ENCODE peak calls at places on chromosomes 3 and 15, in ten cellular contexts. J, X, W, L, B, M, T, E, D and A are unnamed samples.

GRCh38 chr3:14177580-14178246 is 688 bp downstream of the XPC start:
- DNase-seq in X (no peak), M (no peak), J (peak; percentile 43), T (no peak), E (peak; percentile 20), D (no peak), W (no peak), B (no peak), L (no peak), A (no peak)

GRCh38 chr3:38314112-38314766 is 32.1 kb downstream of the SLC22A14 start:
- DNase-seq in X (no peak), W (no peak), M (no peak), E (no peak), B (no peak), J (no peak), T (no peak), L (no peak), D (no peak), A (no peak)

GRCh38 chr3:194760740-194761139 is 75.1 kb downstream of the FAM43A start:
- DNase-seq in M (no peak), D (no peak), J (no peak), E (peak; percentile 68), X (no peak), T (no peak), W (no peak), B (no peak), L (no peak), A (no peak)

GRCh38 chr3:9949115-9949514 is 3.1 kb downstream of the PRRT3 start:
- DNase-seq in T (no peak), E (no peak), M (no peak), D (no peak), X (no peak), W (no peak), B (no peak), L (no peak), J (no peak), A (no peak)

GRCh38 chr3:125440559-125440955 is 65.4 kb upstream of the ZNF148 start:
- DNase-seq in E (no peak), X (no peak), W (no peak), B (peak; percentile 6), J (no peak), T (no peak), D (peak; percentile 53), L (no peak), M (no peak), A (no peak)

GRCh38 chr15:67415186-67415585 is 105.7 kb upstream of the C15orf61 start:
- DNase-seq in T (no peak), X (no peak), J (no peak), B (no peak), M (no peak), D (no peak), W (no peak), L (no peak), E (no peak), A (no peak)

GRCh38 chr3:23811919-23812318 is 6.2 kb downstream of the UBE2E1 start:
- DNase-seq in W (no peak), E (no peak), B (no peak), L (no peak), M (no peak), D (no peak), J (no peak), X (no peak), T (no peak), A (no peak)

GRCh38 chr3:119497824-119498187 is 541 bp upstream of the TIMMDC1 start:
- DNase-seq in X (peak; percentile 33), W (no peak), J (no peak), T (no peak), E (peak; percentile 35), D (peak; percentile 52), L (no peak), B (peak; percentile 19), M (no peak), A (no peak)

GRCh38 chr15:23566070-23567050 is 886 bp downstream of the MKRN3 start:
- DNase-seq in X (no peak), M (no peak), D (no peak), W (no peak), B (peak; percentile 35), T (no peak), J (peak; percentile 70), L (no peak), E (peak; percentile 81), A (no peak)

DNA sequence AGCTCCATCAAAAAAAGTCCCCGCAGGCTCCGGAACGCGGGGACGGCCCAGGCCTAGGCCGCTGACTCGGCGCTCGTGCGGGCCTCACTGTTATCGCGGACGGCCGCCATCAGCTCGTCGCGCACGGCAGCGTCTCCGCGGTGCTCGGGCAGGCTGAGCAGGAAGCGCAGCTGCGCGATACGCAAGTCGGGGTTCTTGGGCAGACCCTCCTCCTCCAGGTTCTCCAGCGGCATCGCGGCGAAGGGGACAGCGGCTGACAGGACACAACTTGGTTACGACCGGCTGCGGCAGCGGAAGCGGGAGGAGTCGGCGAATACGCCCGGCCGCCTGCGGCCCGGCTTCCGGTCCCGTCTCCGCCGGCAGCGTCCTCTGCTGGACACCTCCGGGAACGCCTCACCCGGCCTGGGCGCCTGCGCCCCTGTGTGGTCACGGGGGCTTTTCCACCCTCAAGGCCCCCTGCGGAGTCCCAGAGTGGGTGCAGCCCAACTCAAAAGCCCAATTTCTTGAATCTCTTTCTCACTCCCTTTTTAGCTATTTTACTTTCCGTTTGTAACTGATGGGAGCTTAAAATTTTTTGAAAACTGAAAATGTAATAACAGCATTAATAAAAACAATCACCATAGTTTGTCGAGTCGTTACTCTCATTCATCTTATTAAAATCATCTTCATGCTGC is at the start of gene PSMD6:
- DNase-seq in T (peak; percentile 73), E (peak; percentile 89), J (peak; percentile 91), X (peak; percentile 86), D (peak; percentile 92), W (peak; percentile 71), B (peak; percentile 85), M (peak; percentile 95), L (peak; percentile 90), A (peak; percentile 92)
- TF ChIP-seq POLR2A in T (no peak), E (peak; percentile 68), J (no peak), X (peak; percentile 37), D (peak; percentile 88), W (peak; percentile 85), B (peak; percentile 59), M (no peak), L (no peak), A (peak; percentile 50)

DNA sequence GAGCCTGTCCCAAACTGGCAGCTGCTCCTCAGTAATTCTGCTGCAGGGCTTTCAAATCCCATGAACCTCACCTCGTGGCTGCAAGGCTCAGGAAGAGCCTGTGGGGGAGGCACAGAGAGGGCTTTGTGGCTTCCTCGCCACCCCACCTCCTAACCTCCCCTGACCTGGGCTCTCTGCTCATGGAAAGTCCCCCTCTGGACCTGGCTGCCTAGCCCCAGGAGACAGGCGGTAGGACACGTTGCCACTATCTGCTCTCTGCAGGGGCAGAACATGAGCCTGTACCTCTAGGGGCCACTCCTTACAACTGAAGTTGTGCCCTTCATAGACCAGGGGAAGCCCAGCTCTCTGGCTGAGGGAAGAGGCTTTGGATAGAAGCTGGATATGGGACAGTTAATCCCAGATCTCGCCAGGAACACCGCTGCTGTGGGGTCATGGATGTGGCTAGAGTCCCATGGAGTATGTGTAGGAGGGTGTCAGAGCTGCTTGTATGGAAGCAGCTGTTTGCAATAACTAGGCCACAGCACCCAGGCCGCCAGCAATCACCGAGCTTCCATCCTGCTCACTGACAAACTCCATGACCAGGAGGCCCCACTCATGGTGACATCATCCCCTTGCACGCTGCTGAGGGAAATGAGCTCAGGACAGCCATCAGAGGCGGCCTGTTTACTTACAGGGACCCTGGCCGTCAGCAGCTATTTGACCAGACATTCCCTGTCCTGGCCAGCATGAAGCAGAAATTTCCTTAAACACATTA is 34.0 kb upstream of the CILP start:
- DNase-seq in M (peak; percentile 76), W (no peak), L (peak; percentile 87), D (no peak), E (peak; percentile 65), B (no peak), J (peak; percentile 57), T (peak; percentile 26), X (no peak), A (no peak)
- TF ChIP-seq POLR2A in M (no peak), W (no peak), L (no peak), D (no peak), E (no peak), B (no peak), J (no peak), T (no peak), X (no peak), A (no peak)

GRCh38 chr3:197456271-197457091 is 99.3 kb downstream of the BDH1 start:
- DNase-seq in J (peak; percentile 93), B (peak; percentile 35), E (peak; percentile 67), D (no peak), M (peak; percentile 91), L (peak; percentile 81), T (peak; percentile 78), X (peak; percentile 90), W (peak; percentile 64), A (peak; percentile 94)
- TF ChIP-seq POLR2A in J (no peak), B (no peak), E (no peak), D (no peak), M (no peak), L (no peak), T (no peak), X (no peak), W (peak; percentile 39), A (peak; percentile 21)

GRCh38 chr15:75763137-75763611 is 50.5 kb upstream of the CSPG4 start:
- DNase-seq in W (no peak), E (no peak), X (no peak), D (no peak), T (no peak), L (no peak), B (no peak), M (no peak), J (no peak), A (peak; percentile 43)

GRCh38 chr15:75760689-75761435 is 48.2 kb upstream of the CSPG4 start:
- DNase-seq in W (no peak), M (no peak), J (no peak), D (no peak), L (no peak), T (no peak), X (no peak), E (no peak), B (no peak), A (no peak)

GRCh38 chr15:75753145-75753544 is 40.5 kb upstream of the CSPG4 start:
- DNase-seq in B (no peak), M (no peak), X (peak; percentile 10), T (no peak), D (no peak), E (no peak), J (no peak), L (no peak), W (no peak), A (peak; percentile 49)

GRCh38 chr15:75761446-75762356 is 49.1 kb upstream of the CSPG4 start:
- DNase-seq in B (no peak), W (no peak), X (no peak), M (no peak), J (no peak), D (no peak), L (no peak), T (no peak), E (no peak), A (no peak)

DNA sequence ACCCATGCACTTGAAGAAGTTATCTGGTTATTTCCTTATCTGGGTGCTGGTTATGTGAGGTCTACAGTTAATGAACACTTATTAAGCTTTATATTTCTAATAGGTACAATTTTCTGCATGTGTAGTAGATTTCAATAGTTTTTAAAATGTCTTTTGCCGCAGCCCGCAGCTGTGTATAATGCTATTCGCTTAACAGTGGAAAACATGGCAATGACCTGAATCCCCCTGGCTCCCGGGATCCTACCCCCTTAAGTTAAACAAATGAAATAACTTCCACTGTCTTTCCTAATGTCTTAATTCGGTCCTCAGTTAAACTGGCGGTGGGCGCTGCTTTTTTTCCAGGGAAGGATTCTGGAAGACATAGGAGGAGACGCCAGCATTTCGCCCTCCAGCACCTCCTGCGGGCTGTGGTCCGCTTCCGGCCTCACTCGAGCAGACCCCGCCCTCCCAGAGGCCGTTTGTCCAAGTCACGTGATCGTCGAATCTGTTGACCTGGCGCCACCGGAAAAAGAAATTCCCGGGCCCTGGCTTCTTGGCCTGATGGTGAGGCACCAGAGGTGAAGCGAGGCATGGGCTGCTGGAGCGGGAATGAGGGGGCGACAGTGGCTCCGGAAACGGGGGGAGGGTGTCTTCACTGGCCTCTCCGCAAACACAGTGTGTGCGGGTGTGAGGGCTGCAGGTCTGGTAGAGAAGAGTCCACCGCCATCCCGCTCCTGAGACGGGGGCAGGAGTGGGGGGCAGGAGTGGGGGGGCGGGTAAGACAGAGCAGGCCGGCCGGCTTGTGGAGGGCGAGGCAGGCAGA is 45.6 kb upstream of the CSPG4 start:
- DNase-seq in X (peak; percentile 91), J (peak; percentile 95), T (peak; percentile 79), E (peak; percentile 89), W (peak; percentile 80), D (peak; percentile 90), B (peak; percentile 94), M (peak; percentile 93), L (peak; percentile 90), A (peak; percentile 93)
- TF ChIP-seq POLR2A in X (no peak), J (no peak), T (no peak), E (peak; percentile 78), W (peak; percentile 18), D (peak; percentile 73), B (peak; percentile 71), M (no peak), L (no peak), A (no peak)